ENCODE peak calls at places on chromosomes 11 and 22, in four cellular contexts. T is activated CD4-positive, alpha-beta T cell treated with anti-CD3 and anti-CD28 coated beads, Interleukin-2, amount 50 U/mL, for 24 hours; W is right atrium auricular region; F is iris pigment epithelial cell. C is an unnamed sample.
A peak's percentile ranks its signal among the peaks of the same experiment; 100 is the strongest.

GRCh38 chr11:68196219-68196618 is 16.9 kb downstream of the KMT5B start:
- DNase-seq in T (no peak), F (no peak), W (no peak), C (no peak)

GRCh38 chr11:65646921-65647701 is 9.2 kb downstream of the SIPA1 start:
- DNase-seq in T (no peak), F (peak; percentile 49), W (no peak), C (no peak)

GRCh38 chr11:64157987-64158386 is 7.9 kb downstream of the MACROD1 start:
- DNase-seq in W (no peak), F (no peak), T (no peak), C (no peak)

GRCh38 chr11:119572481-119573424 is 149.8 kb upstream of the THY1 start:
- DNase-seq in F (no peak), W (no peak), T (no peak), C (no peak)

GRCh38 chr22:29553391-29554224 is at the start of gene THOC5:
- DNase-seq in W (peak; percentile 94), F (peak; percentile 96), T (peak; percentile 79), C (peak; percentile 87)

GRCh38 chr11:133968300-133968699 is 11.5 kb upstream of the IGSF9B start:
- DNase-seq in W (no peak), F (no peak), T (no peak), C (no peak)

GRCh38 chr11:41446566-41446965 is 12.9 kb downstream of the LRRC4C start:
- DNase-seq in W (no peak), T (no peak), F (no peak), C (no peak)

GRCh38 chr11:116689413-116690127 is 83.2 kb downstream of the BUD13 start:
- DNase-seq in F (no peak), W (peak; percentile 36), T (no peak), C (no peak)

GRCh38 chr22:21753374-21754111 is 17.9 kb upstream of the YPEL1 start:
- DNase-seq in F (no peak), W (no peak), T (no peak), C (no peak)

GRCh38 chr11:57203359-57203758 is 21.6 kb downstream of the LRRC55 start:
- DNase-seq in T (no peak), W (peak; percentile 76), F (no peak), C (no peak)

GRCh38 chr11:119421941-119422504 is 949 bp downstream of the THY1 start:
- DNase-seq in F (peak; percentile 40), W (no peak), T (no peak), C (no peak)

GRCh38 chr11:61611309-61611708 is 30.4 kb upstream of the SYT7 start:
- DNase-seq in W (no peak), F (no peak), T (no peak), C (no peak)

GRCh38 chr22:35630387-35630793 is 13.3 kb upstream of the MB start:
- DNase-seq in W (no peak), T (no peak), F (peak; percentile 33), C (no peak)

GRCh38 chr22:29301716-29302401 is 4.6 kb upstream of the GAS2L1 start:
- DNase-seq in T (no peak), W (no peak), F (no peak), C (no peak)

GRCh38 chr11:96134622-96135021 is 208.4 kb downstream of the MAML2 start:
- DNase-seq in F (peak; percentile 62), W (no peak), T (no peak), C (no peak)